ENCODE peak calls at places on chromosome 17, in six cellular contexts. One of them, this sample, is unnamed. For H3K9me3, the result is how much of the 10 kb centered on the place peaks cover.

GRCh38 chr17:68460715-68461114 is 3.4 kb upstream of the WIPI1 start:
- DNase-seq in endodermal cell: no peak
- DNase-seq in neuronal stem cell: no peak
- DNase-seq in tibial nerve: no peak
- DNase-seq in adrenal gland: no peak
- DNase-seq in cardiac muscle cell: no peak
- DNase-seq in this sample: peak

GRCh38 chr17:78227455-78227916 is 3.9 kb upstream of the TMEM235 start:
- DNase-seq in tibial nerve: no peak
- DNase-seq in adrenal gland: no peak
- DNase-seq in cardiac muscle cell: no peak
- DNase-seq in endodermal cell: no peak
- DNase-seq in neuronal stem cell: no peak
- DNase-seq in this sample: no peak

GRCh38 chr17:47291242-47291873 is 32.4 kb upstream of the EFCAB13 start:
- DNase-seq in adrenal gland: no peak
- DNase-seq in endodermal cell: no peak
- DNase-seq in cardiac muscle cell: no peak
- DNase-seq in tibial nerve: no peak
- DNase-seq in neuronal stem cell: no peak
- DNase-seq in this sample: no peak

GRCh38 chr17:15273141-15273793 is 8.1 kb upstream of the PMP22 start:
- DNase-seq in neuronal stem cell: no peak
- DNase-seq in endodermal cell: no peak
- DNase-seq in adrenal gland: no peak
- DNase-seq in tibial nerve: no peak
- DNase-seq in cardiac muscle cell: no peak
- DNase-seq in this sample: no peak

GRCh38 chr17:29347831-29348281 is 42.3 kb upstream of the TAOK1 start:
- DNase-seq in neuronal stem cell: no peak
- DNase-seq in cardiac muscle cell: no peak
- DNase-seq in tibial nerve: no peak
- DNase-seq in endodermal cell: peak
- DNase-seq in adrenal gland: no peak
- DNase-seq in this sample: no peak

GRCh38 chr17:50533720-50534148 is 1.2 kb downstream of the EPN3 start:
- DNase-seq in neuronal stem cell: no peak
- DNase-seq in cardiac muscle cell: peak
- DNase-seq in tibial nerve: peak
- DNase-seq in endodermal cell: peak
- DNase-seq in adrenal gland: peak
- DNase-seq in this sample: no peak

GRCh38 chr17:60941028-60941427 is 263.4 kb downstream of the BCAS3 start:
- DNase-seq in cardiac muscle cell: peak
- DNase-seq in tibial nerve: peak
- DNase-seq in endodermal cell: no peak
- DNase-seq in adrenal gland: peak
- DNase-seq in neuronal stem cell: no peak
- DNase-seq in this sample: no peak

GRCh38 chr17:77738666-77739531 is 219.6 kb upstream of the TNRC6C start:
- DNase-seq in tibial nerve: peak
- DNase-seq in cardiac muscle cell: no peak
- DNase-seq in adrenal gland: peak
- DNase-seq in neuronal stem cell: no peak
- DNase-seq in endodermal cell: peak
- DNase-seq in this sample: peak

GRCh38 chr17:39194985-39195524 is 2.4 kb downstream of the CACNB1 start:
- DNase-seq in adrenal gland: no peak
- DNase-seq in tibial nerve: no peak
- DNase-seq in endodermal cell: peak
- DNase-seq in neuronal stem cell: peak
- DNase-seq in cardiac muscle cell: no peak
- DNase-seq in this sample: no peak

GRCh38 chr17:72119280-72119962 is 1.4 kb upstream of the SOX9 start:
- DNase-seq in cardiac muscle cell: no peak
- DNase-seq in tibial nerve: no peak
- DNase-seq in endodermal cell: no peak
- DNase-seq in neuronal stem cell: no peak
- DNase-seq in adrenal gland: no peak
- DNase-seq in this sample: no peak
- H3K9me3 ChIP-seq in cardiac muscle cell: under half
- H3K9me3 ChIP-seq in tibial nerve: under half
- H3K9me3 ChIP-seq in endodermal cell: under half
- H3K9me3 ChIP-seq in neuronal stem cell: under half
- H3K9me3 ChIP-seq in adrenal gland: under half
- H3K9me3 ChIP-seq in this sample: under half

DNA sequence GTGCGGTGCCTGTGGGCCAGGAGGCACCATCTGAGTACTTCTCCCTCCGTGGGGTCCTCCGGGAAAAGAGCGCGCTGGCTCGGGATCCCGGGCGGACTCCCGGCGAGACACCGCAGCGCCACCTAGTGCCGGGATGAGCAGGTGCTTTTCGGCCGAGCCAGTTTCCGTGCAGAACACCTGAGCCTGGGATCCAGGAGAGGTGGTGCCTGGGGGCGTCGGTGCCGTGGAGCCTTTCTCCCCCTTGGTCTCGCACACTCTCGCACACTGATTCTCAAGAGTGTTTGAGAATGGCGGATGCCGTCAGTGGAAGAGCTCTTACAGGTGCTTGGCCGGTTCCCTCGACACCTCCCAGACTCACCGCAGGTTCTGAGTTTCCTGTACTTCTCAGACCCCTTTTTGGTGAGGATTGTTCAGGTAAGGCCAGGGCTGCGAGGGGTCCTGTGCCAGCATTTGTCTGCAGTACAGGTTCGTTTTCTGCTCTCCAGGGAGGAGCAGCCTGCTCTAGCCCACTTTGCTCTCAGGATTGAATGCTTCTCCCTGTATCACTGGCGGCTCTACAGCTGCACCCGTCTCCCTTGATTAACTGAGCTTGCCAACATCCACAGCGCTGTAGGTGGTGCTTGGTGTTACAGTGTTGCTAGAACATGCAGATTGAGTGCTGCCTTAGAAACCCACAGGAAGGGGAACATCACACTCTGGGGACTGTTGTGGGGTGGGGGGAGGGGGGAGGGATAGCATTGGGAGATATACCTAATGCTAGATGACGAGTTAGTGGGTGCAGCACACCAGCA is 23.4 kb downstream of the TBCD start:
- DNase-seq in neuronal stem cell: peak
- DNase-seq in tibial nerve: peak
- DNase-seq in cardiac muscle cell: peak
- DNase-seq in endodermal cell: peak
- DNase-seq in adrenal gland: peak
- DNase-seq in this sample: peak
- H3K4me3 ChIP-seq in neuronal stem cell: no peak
- H3K4me3 ChIP-seq in tibial nerve: no peak
- H3K4me3 ChIP-seq in cardiac muscle cell: no peak
- H3K4me3 ChIP-seq in endodermal cell: no peak
- H3K4me3 ChIP-seq in adrenal gland: no peak
- H3K4me3 ChIP-seq in this sample: peak

GRCh38 chr17:41390411-41390938 is 6.9 kb downstream of the KRT31 start:
- DNase-seq in adrenal gland: peak
- DNase-seq in cardiac muscle cell: no peak
- DNase-seq in tibial nerve: no peak
- DNase-seq in endodermal cell: peak
- DNase-seq in neuronal stem cell: no peak
- DNase-seq in this sample: no peak
- H3K9me3 ChIP-seq in adrenal gland: under half
- H3K9me3 ChIP-seq in cardiac muscle cell: under half
- H3K9me3 ChIP-seq in tibial nerve: under half
- H3K9me3 ChIP-seq in endodermal cell: under half
- H3K9me3 ChIP-seq in neuronal stem cell: under half
- H3K9me3 ChIP-seq in this sample: under half

GRCh38 chr17:48577330-48577945 is 712 bp downstream of the HOXB4 start:
- DNase-seq in neuronal stem cell: no peak
- DNase-seq in endodermal cell: no peak
- DNase-seq in adrenal gland: no peak
- DNase-seq in tibial nerve: no peak
- DNase-seq in cardiac muscle cell: no peak
- DNase-seq in this sample: peak
- H3K4me3 ChIP-seq in neuronal stem cell: no peak
- H3K4me3 ChIP-seq in endodermal cell: no peak
- H3K4me3 ChIP-seq in adrenal gland: peak
- H3K4me3 ChIP-seq in tibial nerve: peak
- H3K4me3 ChIP-seq in cardiac muscle cell: peak
- H3K4me3 ChIP-seq in this sample: peak

GRCh38 chr17:73991260-73991659 is 212.2 kb upstream of the RPL38 start:
- DNase-seq in adrenal gland: no peak
- DNase-seq in tibial nerve: no peak
- DNase-seq in neuronal stem cell: no peak
- DNase-seq in endodermal cell: peak
- DNase-seq in cardiac muscle cell: no peak
- DNase-seq in this sample: no peak
- H3K9me3 ChIP-seq in adrenal gland: under half
- H3K9me3 ChIP-seq in tibial nerve: under half
- H3K9me3 ChIP-seq in neuronal stem cell: under half
- H3K9me3 ChIP-seq in endodermal cell: under half
- H3K9me3 ChIP-seq in cardiac muscle cell: under half
- H3K9me3 ChIP-seq in this sample: under half

GRCh38 chr17:16286009-16286946 is 67.0 kb downstream of the CENPV start:
- DNase-seq in neuronal stem cell: peak
- DNase-seq in adrenal gland: peak
- DNase-seq in tibial nerve: peak
- DNase-seq in endodermal cell: peak
- DNase-seq in cardiac muscle cell: peak
- DNase-seq in this sample: peak
- H3K4me3 ChIP-seq in neuronal stem cell: peak
- H3K4me3 ChIP-seq in adrenal gland: peak
- H3K4me3 ChIP-seq in tibial nerve: peak
- H3K4me3 ChIP-seq in endodermal cell: no peak
- H3K4me3 ChIP-seq in cardiac muscle cell: no peak
- H3K4me3 ChIP-seq in this sample: peak

DNA sequence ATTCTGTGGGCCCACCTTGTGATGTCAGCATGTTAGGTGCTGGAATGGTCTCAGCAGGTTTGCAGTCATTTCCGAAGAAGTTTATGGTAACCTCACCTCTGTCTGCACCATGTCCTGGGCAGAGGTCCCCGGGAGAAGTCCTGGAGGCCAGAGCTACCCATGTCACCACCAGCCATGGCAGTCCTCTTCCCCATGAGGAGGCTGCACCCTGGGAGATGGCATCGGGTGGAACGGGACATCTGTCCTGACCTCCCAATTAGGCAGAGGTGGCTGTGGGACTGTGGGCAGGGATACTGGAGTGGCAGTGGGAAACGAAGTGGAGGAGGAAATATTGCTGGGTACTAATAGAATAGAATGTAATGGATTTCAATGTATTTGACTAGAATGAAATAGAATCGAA is 511.8 kb upstream of the WSB1 start:
- DNase-seq in neuronal stem cell: no peak
- DNase-seq in tibial nerve: no peak
- DNase-seq in adrenal gland: no peak
- DNase-seq in cardiac muscle cell: no peak
- DNase-seq in endodermal cell: no peak
- DNase-seq in this sample: no peak
- H3K9me3 ChIP-seq in neuronal stem cell: under half
- H3K9me3 ChIP-seq in tibial nerve: under half
- H3K9me3 ChIP-seq in adrenal gland: under half
- H3K9me3 ChIP-seq in cardiac muscle cell: under half
- H3K9me3 ChIP-seq in endodermal cell: half or more
- H3K9me3 ChIP-seq in this sample: under half

GRCh38 chr17:16987001-16987829 is 15.3 kb upstream of the TNFRSF13B start:
- DNase-seq in tibial nerve: no peak
- DNase-seq in adrenal gland: no peak
- DNase-seq in endodermal cell: peak
- DNase-seq in cardiac muscle cell: no peak
- DNase-seq in neuronal stem cell: no peak
- DNase-seq in this sample: no peak
- H3K4me3 ChIP-seq in tibial nerve: no peak
- H3K4me3 ChIP-seq in adrenal gland: no peak
- H3K4me3 ChIP-seq in endodermal cell: no peak
- H3K4me3 ChIP-seq in cardiac muscle cell: no peak
- H3K4me3 ChIP-seq in neuronal stem cell: no peak
- H3K4me3 ChIP-seq in this sample: no peak

GRCh38 chr17:5179003-5179402 is 12.7 kb downstream of the ZNF594 start:
- DNase-seq in tibial nerve: no peak
- DNase-seq in cardiac muscle cell: no peak
- DNase-seq in neuronal stem cell: no peak
- DNase-seq in adrenal gland: no peak
- DNase-seq in endodermal cell: no peak
- DNase-seq in this sample: no peak

GRCh38 chr17:5183410-5183793 is 8.3 kb downstream of the ZNF594 start:
- DNase-seq in adrenal gland: no peak
- DNase-seq in cardiac muscle cell: no peak
- DNase-seq in endodermal cell: no peak
- DNase-seq in neuronal stem cell: no peak
- DNase-seq in tibial nerve: no peak
- DNase-seq in this sample: no peak

GRCh38 chr17:5181509-5182305 is 10.0 kb downstream of the ZNF594 start:
- DNase-seq in tibial nerve: no peak
- DNase-seq in cardiac muscle cell: no peak
- DNase-seq in adrenal gland: no peak
- DNase-seq in neuronal stem cell: no peak
- DNase-seq in endodermal cell: peak
- DNase-seq in this sample: no peak

GRCh38 chr17:5184284-5184683 is 7.4 kb downstream of the ZNF594 start:
- DNase-seq in cardiac muscle cell: no peak
- DNase-seq in tibial nerve: no peak
- DNase-seq in adrenal gland: no peak
- DNase-seq in neuronal stem cell: no peak
- DNase-seq in endodermal cell: peak
- DNase-seq in this sample: no peak

DNA sequence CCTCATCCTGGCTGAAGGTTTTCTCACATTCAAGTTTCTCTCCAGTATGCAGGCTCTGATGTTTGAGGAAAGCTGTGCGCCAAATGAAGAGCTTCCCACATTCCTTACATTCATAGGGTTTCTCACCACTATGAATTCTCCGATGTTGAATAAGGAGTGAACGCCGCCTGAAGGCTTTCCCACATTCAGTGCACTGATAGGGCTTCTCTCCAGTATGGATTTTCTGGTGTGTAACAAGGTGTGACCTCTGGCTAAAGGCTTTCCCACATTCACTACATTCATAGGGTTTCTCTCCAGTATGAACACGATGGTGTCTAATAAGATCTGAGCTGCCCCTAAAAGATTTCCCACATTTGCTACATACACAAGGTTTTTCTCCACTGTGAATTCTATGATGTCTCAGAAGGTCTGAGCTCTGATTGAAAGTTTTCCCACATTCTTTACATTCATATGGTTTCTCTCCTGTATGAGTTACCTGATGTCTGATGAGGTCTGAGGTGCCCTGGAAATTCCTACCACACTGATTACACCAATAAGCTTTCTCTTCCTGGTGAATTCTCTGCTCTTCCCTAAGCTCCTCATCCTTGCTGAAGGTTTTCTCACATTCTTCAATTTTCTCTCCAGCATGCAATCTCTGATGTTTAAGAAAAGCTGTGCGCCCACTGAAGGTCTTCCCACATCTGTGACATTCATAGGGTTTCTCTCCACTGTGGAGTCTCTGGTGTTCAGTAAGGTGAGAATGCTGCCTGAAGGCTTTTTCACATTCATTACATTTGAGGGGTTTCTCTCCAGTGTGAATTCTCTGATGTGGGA is 8.9 kb downstream of the ZNF594 start:
- DNase-seq in adrenal gland: no peak
- DNase-seq in tibial nerve: no peak
- DNase-seq in neuronal stem cell: no peak
- DNase-seq in cardiac muscle cell: no peak
- DNase-seq in endodermal cell: no peak
- DNase-seq in this sample: no peak
- H3K9me3 ChIP-seq in adrenal gland: under half
- H3K9me3 ChIP-seq in tibial nerve: under half
- H3K9me3 ChIP-seq in neuronal stem cell: half or more
- H3K9me3 ChIP-seq in cardiac muscle cell: under half
- H3K9me3 ChIP-seq in endodermal cell: half or more
- H3K9me3 ChIP-seq in this sample: under half

This sample was measured in Peyer's patch.